ENCODE peak calls at places on chromosomes 11 and 22, in four cellular contexts. M is testis, K is MM.1S, O is SK-N-SH. U is an unnamed sample.

GRCh38 chr22:29797351-29797750 is 30.2 kb downstream of the UQCR10 start:
- DNase-seq in K (no peak), O (no peak), M (no peak), U (no peak)

GRCh38 chr22:25702046-25702445 is 39.9 kb upstream of the MYO18B start:
- DNase-seq in M (no peak), K (peak; percentile 10), O (peak; percentile 61), U (no peak)

GRCh38 chr11:133040289-133040893 is 491.9 kb downstream of the OPCML start:
- DNase-seq in M (no peak), O (no peak), K (no peak), U (no peak)

GRCh38 chr11:30210357-30210756 is 20.5 kb upstream of the FSHB start:
- DNase-seq in O (no peak), K (no peak), M (no peak), U (no peak)

GRCh38 chr11:100827934-100828661 is 141.0 kb downstream of the ARHGAP42 start:
- DNase-seq in K (peak; percentile 40), M (no peak), O (no peak), U (peak; percentile 82)

GRCh38 chr22:19238900-19239299 is 52.6 kb downstream of the CLTCL1 start:
- DNase-seq in K (no peak), M (no peak), O (no peak), U (no peak)

GRCh38 chr22:39518996-39519680 is 1.2 kb upstream of the ATF4 start:
- DNase-seq in O (peak; percentile 47), K (peak; percentile 39), M (no peak), U (no peak)

GRCh38 chr11:3153291-3153861 is 11.7 kb downstream of the OSBPL5 start:
- DNase-seq in M (peak; percentile 73), K (no peak), O (no peak), U (no peak)

GRCh38 chr11:122601131-122602125 is 54.1 kb upstream of the UBASH3B start:
- DNase-seq in M (peak; percentile 18), K (no peak), O (no peak), U (no peak)

GRCh38 chr11:27076121-27076589 is 35.5 kb downstream of the BBOX1 start:
- DNase-seq in K (no peak), M (no peak), O (no peak), U (no peak)

GRCh38 chr11:114705280-114706024 is 27.1 kb downstream of the NXPE2 start:
- DNase-seq in M (peak; percentile 31), O (no peak), K (no peak), U (no peak)

GRCh38 chr11:35588627-35589026 is 29.6 kb upstream of the FJX1 start:
- DNase-seq in M (no peak), O (no peak), K (no peak), U (no peak)

GRCh38 chr22:50730013-50730891 is 7.8 kb upstream of the ACR start:
- DNase-seq in M (no peak), K (no peak), O (no peak), U (peak; percentile 29)

GRCh38 chr11:20112291-20113146 is 47.8 kb downstream of the DBX1 start:
- DNase-seq in M (peak; percentile 54), K (no peak), O (peak; percentile 44), U (no peak)

GRCh38 chr11:2092956-2093412 is 46.2 kb downstream of the IGF2 start:
- DNase-seq in K (peak; percentile 45), O (peak; percentile 55), M (peak; percentile 60), U (no peak)

GRCh38 chr22:46147061-46147460 is 3.3 kb upstream of the PPARA start:
- DNase-seq in M (no peak), K (no peak), O (no peak), U (no peak)

GRCh38 chr11:70755410-70756158 is 357.3 kb downstream of the CTTN start:
- DNase-seq in K (peak; percentile 58), M (peak; percentile 83), O (peak; percentile 95), U (peak; percentile 79)

GRCh38 chr11:67379061-67380058 is 6.0 kb upstream of the CLCF1 start:
- DNase-seq in K (no peak), O (no peak), M (no peak), U (no peak)

GRCh38 chr11:69646493-69647201 is 5.7 kb downstream of the CCND1 start:
- DNase-seq in K (no peak), M (no peak), O (peak; percentile 61), U (no peak)

GRCh38 chr11:106656646-106657045 is 361.6 kb downstream of the GUCY1A2 start:
- DNase-seq in K (no peak), M (no peak), O (no peak), U (no peak)

GRCh38 chr11:2444301-2445106 is at the start of the genes KCNQ1 and TRPM5:
- DNase-seq in O (peak; percentile 98), M (peak; percentile 70), K (peak; percentile 87), U (peak; percentile 83)

GRCh38 chr22:47129902-47130301 is 367.5 kb downstream of the TBC1D22A start:
- DNase-seq in M (no peak), O (no peak), K (no peak), U (peak; percentile 82)

GRCh38 chr11:86803641-86804040 is 3.3 kb downstream of the PRSS23 start:
- DNase-seq in M (no peak), K (no peak), O (no peak), U (no peak)

GRCh38 chr22:25892678-25893077 is 150.7 kb downstream of the MYO18B start:
- DNase-seq in K (no peak), O (peak; percentile 22), M (no peak), U (no peak)

GRCh38 chr11:61839742-61840141 is 11.6 kb downstream of the FADS2 start:
- DNase-seq in O (no peak), K (no peak), M (no peak), U (no peak)

GRCh38 chr11:92211576-92212167 is 12.9 kb upstream of the FAT3 start:
- DNase-seq in O (peak; percentile 55), K (no peak), M (peak; percentile 54), U (peak; percentile 82)

GRCh38 chr11:122634507-122634906 is 21.0 kb upstream of the UBASH3B start:
- DNase-seq in M (no peak), K (no peak), O (no peak), U (no peak)

GRCh38 chr11:65485820-65486219 is 13.0 kb upstream of the MALAT1 start:
- DNase-seq in M (no peak), O (no peak), K (no peak), U (no peak)

GRCh38 chr11:114604179-114604813 is 8.7 kb upstream of the NXPE4 start:
- DNase-seq in M (no peak), O (no peak), K (no peak), U (no peak)

GRCh38 chr22:31295831-31296230 is 3.5 kb upstream of the PIK3IP1 start:
- DNase-seq in M (no peak), O (no peak), K (no peak), U (no peak)

GRCh38 chr11:111457731-111458368 is 54.3 kb downstream of the BTG4 start:
- DNase-seq in O (peak; percentile 7), K (no peak), M (no peak), U (no peak)

DNA sequence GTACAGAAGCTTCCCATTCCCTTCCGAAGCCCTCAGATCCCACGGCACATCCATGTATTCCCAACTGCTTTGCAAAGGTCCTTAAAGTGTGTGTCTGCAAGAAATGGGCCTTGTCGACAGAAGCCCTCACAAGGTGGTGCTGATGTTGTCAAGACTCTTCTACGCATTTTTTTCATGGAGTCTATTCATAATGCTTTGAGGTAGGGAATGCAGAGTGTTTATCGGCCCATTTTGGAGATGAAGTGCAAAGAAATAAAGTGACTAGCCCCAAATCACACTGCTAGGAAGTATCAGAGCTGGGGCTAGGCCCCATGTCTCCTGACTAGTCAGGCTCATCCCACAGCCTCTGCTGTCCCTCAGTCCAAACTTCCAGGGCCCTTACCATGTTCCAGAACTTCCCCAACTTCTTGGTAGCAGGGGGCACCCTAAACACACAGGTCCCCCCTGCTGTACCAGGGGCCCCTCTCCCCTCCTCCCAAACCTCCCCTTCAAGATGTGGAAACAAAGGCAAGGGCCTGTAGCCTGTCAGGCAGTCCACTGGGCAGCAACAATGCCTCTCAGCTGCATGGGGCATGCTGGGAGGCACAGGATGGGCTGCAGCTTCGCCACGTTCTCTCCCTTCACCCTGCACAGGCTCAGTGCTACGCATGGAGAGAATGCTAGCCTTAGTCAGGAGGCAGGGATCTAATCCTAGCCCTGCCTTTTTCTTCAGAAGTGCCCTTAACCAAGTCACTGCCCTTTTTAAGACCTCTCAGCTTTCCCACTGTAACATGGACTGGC is 7.8 kb downstream of the IL18BP start:
- DNase-seq in O (no peak), M (no peak), K (no peak), U (no peak)
- H3K4me1 ChIP-seq in O (no peaks in the 10 kb centered on the region), M (no peaks in the 10 kb centered on the region), K (no peaks in the 10 kb centered on the region), U (no peaks in the 10 kb centered on the region)

GRCh38 chr11:78645226-78646202 is 70.8 kb upstream of the NARS2 start:
- DNase-seq in O (peak; percentile 80), M (peak; percentile 77), K (peak; percentile 58), U (peak; percentile 82)

GRCh38 chr11:78641541-78641940 is 66.9 kb upstream of the NARS2 start:
- DNase-seq in M (no peak), O (no peak), K (no peak), U (no peak)

GRCh38 chr11:78646564-78647185 is 72.0 kb upstream of the NARS2 start:
- DNase-seq in K (peak; percentile 77), M (peak; percentile 77), O (peak; percentile 54), U (peak; percentile 81)

GRCh38 chr11:78643676-78644056 is 69.0 kb upstream of the NARS2 start:
- DNase-seq in O (no peak), K (no peak), M (no peak), U (no peak)

DNA sequence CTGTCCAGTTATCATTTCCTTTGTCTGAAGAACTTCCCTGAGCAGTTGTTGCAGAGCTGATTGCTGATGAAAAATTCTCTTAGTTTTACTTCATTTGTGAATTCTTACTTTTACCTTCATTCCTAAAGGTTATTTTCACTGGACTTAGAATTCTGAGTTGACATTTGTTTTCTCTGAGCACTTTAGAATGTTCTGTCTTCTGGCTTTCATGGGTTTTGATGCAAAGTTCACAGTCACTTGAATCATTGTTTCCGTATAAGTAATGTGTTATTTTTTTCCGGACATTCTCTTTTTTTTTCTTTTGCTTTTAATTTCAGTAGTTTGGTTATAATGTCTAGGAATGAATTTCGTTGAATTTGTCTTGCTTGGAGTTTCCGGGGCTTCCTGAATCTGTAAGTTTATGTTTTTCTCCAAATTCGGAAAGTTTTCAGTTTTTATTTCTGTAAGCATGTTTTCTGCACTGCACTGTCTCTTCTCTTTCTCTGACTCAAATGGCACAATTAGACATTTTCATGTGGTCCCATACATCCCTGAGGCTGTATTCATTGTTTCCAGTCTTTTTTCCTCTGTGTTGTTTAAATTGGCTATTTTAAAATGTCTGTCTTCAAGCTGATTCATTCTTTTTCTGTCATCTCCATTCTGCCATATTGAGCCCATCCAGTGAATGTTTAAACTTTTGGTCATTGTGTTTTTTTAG is 68.5 kb upstream of the NARS2 start:
- DNase-seq in K (no peak), M (no peak), O (no peak), U (no peak)
- TF ChIP-seq CTCF in K (no peak), M (no peak), O (no peak), U (no peak)

GRCh38 chr11:134287561-134287960 is 11.4 kb downstream of the GLB1L3 start:
- DNase-seq in O (no peak), K (no peak), M (no peak), U (no peak)
- H3K27me3 ChIP-seq in O (no peaks in the 10 kb centered on the region), K (no peaks in the 10 kb centered on the region), M (no peaks in the 10 kb centered on the region), U (no peaks in the 10 kb centered on the region)

GRCh38 chr11:31847761-31848160 is 36.6 kb upstream of the PAX6 start:
- DNase-seq in O (no peak), K (no peak), M (no peak), U (no peak)

GRCh38 chr11:31841435-31841834 is 30.3 kb upstream of the PAX6 start:
- DNase-seq in O (no peak), K (no peak), M (no peak), U (no peak)

DNA sequence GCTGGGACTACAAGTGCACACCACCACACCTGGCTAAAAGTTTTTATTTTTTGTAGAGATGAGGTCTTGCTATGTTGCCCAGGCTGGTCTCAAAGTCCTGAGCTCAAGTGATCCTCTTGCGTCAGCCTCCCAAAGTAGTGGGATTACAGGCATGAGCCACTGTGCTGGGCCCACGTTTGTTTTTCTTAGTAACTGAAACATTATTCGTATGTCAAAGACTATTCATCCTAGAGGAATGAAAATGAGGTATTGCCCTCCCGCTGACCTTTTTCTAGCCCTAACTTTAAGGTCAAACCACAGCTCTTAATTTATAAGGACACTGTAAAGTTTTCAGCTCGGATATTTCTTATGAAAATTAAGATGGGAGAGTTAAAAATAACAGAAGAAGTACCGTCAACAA is 33.2 kb upstream of the PAX6 start:
- DNase-seq in M (no peak), K (no peak), O (no peak), U (no peak)
- H3K4me1 ChIP-seq in M (no peaks in the 10 kb centered on the region), K (no peaks in the 10 kb centered on the region), O (no peaks in the 10 kb centered on the region), U (no peaks in the 10 kb centered on the region)

U was measured in Caco-2.